ENCODE peak calls at places on chromosomes 12 and 14, in ten cellular contexts. One of them, this sample, is unnamed.
A peak's percentile ranks its signal among the peaks of the same experiment; 100 is the strongest.

GRCh38 chr12:100020370-100020769 is 35.6 kb upstream of the ANKS1B start:
- DNase-seq in GM12865: no peak
- DNase-seq in nephron progenitor cell: no peak
- DNase-seq in fibroblast of mammary gland: peak; percentile 21
- DNase-seq in cardiac muscle cell: no peak
- DNase-seq in right atrium auricular region: no peak
- DNase-seq in lung: no peak
- DNase-seq in heart left ventricle: no peak
- DNase-seq in IMR-90: peak; percentile 48
- DNase-seq in Calu3: no peak
- DNase-seq in this sample: no peak

GRCh38 chr14:105865266-105865903 is 339.0 kb downstream of the TMEM121 start:
- DNase-seq in GM12865: no peak
- DNase-seq in nephron progenitor cell: no peak
- DNase-seq in fibroblast of mammary gland: no peak
- DNase-seq in cardiac muscle cell: no peak
- DNase-seq in right atrium auricular region: no peak
- DNase-seq in lung: no peak
- DNase-seq in heart left ventricle: no peak
- DNase-seq in IMR-90: no peak
- DNase-seq in Calu3: no peak
- DNase-seq in this sample: peak; percentile 83

GRCh38 chr12:52577316-52577715 is 3.7 kb upstream of the KRT74 start:
- DNase-seq in GM12865: no peak
- DNase-seq in nephron progenitor cell: no peak
- DNase-seq in fibroblast of mammary gland: no peak
- DNase-seq in cardiac muscle cell: no peak
- DNase-seq in right atrium auricular region: no peak
- DNase-seq in lung: no peak
- DNase-seq in heart left ventricle: no peak
- DNase-seq in IMR-90: no peak
- DNase-seq in Calu3: no peak
- DNase-seq in this sample: no peak

GRCh38 chr12:85713368-85713767 is 122.8 kb downstream of the RASSF9 start:
- DNase-seq in GM12865: no peak
- DNase-seq in nephron progenitor cell: no peak
- DNase-seq in fibroblast of mammary gland: peak; percentile 66
- DNase-seq in cardiac muscle cell: no peak
- DNase-seq in right atrium auricular region: no peak
- DNase-seq in lung: no peak
- DNase-seq in heart left ventricle: no peak
- DNase-seq in IMR-90: no peak
- DNase-seq in Calu3: no peak
- DNase-seq in this sample: no peak

GRCh38 chr14:89108608-89109007 is 284.2 kb downstream of the TTC8 start:
- DNase-seq in GM12865: no peak
- DNase-seq in nephron progenitor cell: no peak
- DNase-seq in fibroblast of mammary gland: no peak
- DNase-seq in cardiac muscle cell: no peak
- DNase-seq in right atrium auricular region: no peak
- DNase-seq in lung: no peak
- DNase-seq in heart left ventricle: no peak
- DNase-seq in IMR-90: no peak
- DNase-seq in Calu3: no peak
- DNase-seq in this sample: no peak

GRCh38 chr12:38477341-38478090 is 160.9 kb downstream of the ALG10B start:
- DNase-seq in GM12865: no peak
- DNase-seq in nephron progenitor cell: no peak
- DNase-seq in fibroblast of mammary gland: no peak
- DNase-seq in cardiac muscle cell: no peak
- DNase-seq in right atrium auricular region: no peak
- DNase-seq in lung: no peak
- DNase-seq in heart left ventricle: no peak
- DNase-seq in IMR-90: no peak
- DNase-seq in Calu3: no peak
- DNase-seq in this sample: no peak

GRCh38 chr14:77882098-77882497 is 82.2 kb downstream of the ADCK1 start:
- DNase-seq in GM12865: no peak
- DNase-seq in nephron progenitor cell: no peak
- DNase-seq in fibroblast of mammary gland: no peak
- DNase-seq in cardiac muscle cell: peak; percentile 37
- DNase-seq in right atrium auricular region: no peak
- DNase-seq in lung: no peak
- DNase-seq in heart left ventricle: peak; percentile 51
- DNase-seq in IMR-90: no peak
- DNase-seq in Calu3: peak; percentile 19
- DNase-seq in this sample: no peak

GRCh38 chr12:119692410-119692809 is 24.5 kb downstream of the PRKAB1 start:
- DNase-seq in GM12865: no peak
- DNase-seq in nephron progenitor cell: no peak
- DNase-seq in fibroblast of mammary gland: peak; percentile 38
- DNase-seq in cardiac muscle cell: no peak
- DNase-seq in right atrium auricular region: no peak
- DNase-seq in lung: no peak
- DNase-seq in heart left ventricle: no peak
- DNase-seq in IMR-90: peak; percentile 16
- DNase-seq in Calu3: no peak
- DNase-seq in this sample: no peak

GRCh38 chr14:51488569-51489220 is 163.0 kb upstream of the FRMD6 start:
- DNase-seq in GM12865: no peak
- DNase-seq in nephron progenitor cell: no peak
- DNase-seq in fibroblast of mammary gland: no peak
- DNase-seq in cardiac muscle cell: no peak
- DNase-seq in right atrium auricular region: no peak
- DNase-seq in lung: no peak
- DNase-seq in heart left ventricle: no peak
- DNase-seq in IMR-90: peak; percentile 31
- DNase-seq in Calu3: no peak
- DNase-seq in this sample: no peak

GRCh38 chr14:45400509-45400908 is 147.5 kb upstream of the MIS18BP1 start:
- DNase-seq in GM12865: no peak
- DNase-seq in nephron progenitor cell: no peak
- DNase-seq in fibroblast of mammary gland: no peak
- DNase-seq in cardiac muscle cell: no peak
- DNase-seq in right atrium auricular region: no peak
- DNase-seq in lung: no peak
- DNase-seq in heart left ventricle: no peak
- DNase-seq in IMR-90: no peak
- DNase-seq in Calu3: no peak
- DNase-seq in this sample: no peak

GRCh38 chr12:131740626-131741025 is 29.7 kb downstream of the SFSWAP start:
- DNase-seq in GM12865: no peak
- DNase-seq in nephron progenitor cell: no peak
- DNase-seq in fibroblast of mammary gland: no peak
- DNase-seq in cardiac muscle cell: no peak
- DNase-seq in right atrium auricular region: no peak
- DNase-seq in lung: no peak
- DNase-seq in heart left ventricle: no peak
- DNase-seq in IMR-90: no peak
- DNase-seq in Calu3: no peak
- DNase-seq in this sample: peak; percentile 36

GRCh38 chr12:45989277-45989856 is 1.0 kb downstream of the SCAF11 start:
- DNase-seq in GM12865: peak; percentile 79
- DNase-seq in nephron progenitor cell: no peak
- DNase-seq in fibroblast of mammary gland: peak; percentile 48
- DNase-seq in cardiac muscle cell: peak; percentile 80
- DNase-seq in right atrium auricular region: no peak
- DNase-seq in lung: peak; percentile 76
- DNase-seq in heart left ventricle: no peak
- DNase-seq in IMR-90: peak; percentile 26
- DNase-seq in Calu3: no peak
- DNase-seq in this sample: no peak

GRCh38 chr14:63551338-63551737 is 8.2 kb upstream of the PPP2R5E start:
- DNase-seq in GM12865: no peak
- DNase-seq in nephron progenitor cell: no peak
- DNase-seq in fibroblast of mammary gland: peak; percentile 78
- DNase-seq in cardiac muscle cell: no peak
- DNase-seq in right atrium auricular region: no peak
- DNase-seq in lung: no peak
- DNase-seq in heart left ventricle: no peak
- DNase-seq in IMR-90: peak; percentile 69
- DNase-seq in Calu3: no peak
- DNase-seq in this sample: peak; percentile 8

GRCh38 chr12:1375323-1375722 is 219.1 kb downstream of the FBXL14 start:
- DNase-seq in GM12865: no peak
- DNase-seq in nephron progenitor cell: no peak
- DNase-seq in fibroblast of mammary gland: no peak
- DNase-seq in cardiac muscle cell: no peak
- DNase-seq in right atrium auricular region: no peak
- DNase-seq in lung: no peak
- DNase-seq in heart left ventricle: no peak
- DNase-seq in IMR-90: no peak
- DNase-seq in Calu3: no peak
- DNase-seq in this sample: no peak

GRCh38 chr14:99889268-99889667 is 96.1 kb downstream of the EML1 start:
- DNase-seq in GM12865: no peak
- DNase-seq in nephron progenitor cell: no peak
- DNase-seq in fibroblast of mammary gland: no peak
- DNase-seq in cardiac muscle cell: no peak
- DNase-seq in right atrium auricular region: no peak
- DNase-seq in lung: no peak
- DNase-seq in heart left ventricle: no peak
- DNase-seq in IMR-90: no peak
- DNase-seq in Calu3: no peak
- DNase-seq in this sample: no peak

GRCh38 chr12:67661311-67662011 is 12.9 kb downstream of the DYRK2 start:
- DNase-seq in GM12865: no peak
- DNase-seq in nephron progenitor cell: no peak
- DNase-seq in fibroblast of mammary gland: peak; percentile 87
- DNase-seq in cardiac muscle cell: no peak
- DNase-seq in right atrium auricular region: no peak
- DNase-seq in lung: no peak
- DNase-seq in heart left ventricle: no peak
- DNase-seq in IMR-90: peak; percentile 87
- DNase-seq in Calu3: no peak
- DNase-seq in this sample: no peak

GRCh38 chr14:106879241-106879640 is 1352.9 kb downstream of the TMEM121 start:
- DNase-seq in GM12865: peak; percentile 89
- DNase-seq in nephron progenitor cell: no peak
- DNase-seq in fibroblast of mammary gland: peak; percentile 11
- DNase-seq in cardiac muscle cell: no peak
- DNase-seq in right atrium auricular region: no peak
- DNase-seq in lung: no peak
- DNase-seq in heart left ventricle: no peak
- DNase-seq in IMR-90: no peak
- DNase-seq in Calu3: peak; percentile 88
- DNase-seq in this sample: peak; percentile 83
- TF ChIP-seq CTCF in GM12865: peak; percentile 93
- TF ChIP-seq CTCF in nephron progenitor cell: no peak
- TF ChIP-seq CTCF in fibroblast of mammary gland: peak; percentile 18
- TF ChIP-seq CTCF in cardiac muscle cell: no peak
- TF ChIP-seq CTCF in right atrium auricular region: peak; percentile 39
- TF ChIP-seq CTCF in lung: no peak
- TF ChIP-seq CTCF in heart left ventricle: peak; percentile 28
- TF ChIP-seq CTCF in IMR-90: peak; percentile 15
- TF ChIP-seq CTCF in Calu3: peak; percentile 86
- TF ChIP-seq CTCF in this sample: no peak

GRCh38 chr12:116141110-116141832 is 136.2 kb downstream of the MED13L start:
- DNase-seq in GM12865: no peak
- DNase-seq in nephron progenitor cell: no peak
- DNase-seq in fibroblast of mammary gland: no peak
- DNase-seq in cardiac muscle cell: no peak
- DNase-seq in right atrium auricular region: no peak
- DNase-seq in lung: no peak
- DNase-seq in heart left ventricle: no peak
- DNase-seq in IMR-90: no peak
- DNase-seq in Calu3: no peak
- DNase-seq in this sample: no peak
- TF ChIP-seq CTCF in GM12865: peak; percentile 8
- TF ChIP-seq CTCF in nephron progenitor cell: no peak
- TF ChIP-seq CTCF in fibroblast of mammary gland: peak; percentile 15
- TF ChIP-seq CTCF in cardiac muscle cell: no peak
- TF ChIP-seq CTCF in right atrium auricular region: peak; percentile 43
- TF ChIP-seq CTCF in lung: no peak
- TF ChIP-seq CTCF in heart left ventricle: peak; percentile 11
- TF ChIP-seq CTCF in IMR-90: peak; percentile 31
- TF ChIP-seq CTCF in Calu3: no peak
- TF ChIP-seq CTCF in this sample: peak; percentile 51

GRCh38 chr14:53861781-53862180 is 94.8 kb downstream of the BMP4 start:
- DNase-seq in GM12865: no peak
- DNase-seq in nephron progenitor cell: no peak
- DNase-seq in fibroblast of mammary gland: no peak
- DNase-seq in cardiac muscle cell: no peak
- DNase-seq in right atrium auricular region: no peak
- DNase-seq in lung: no peak
- DNase-seq in heart left ventricle: no peak
- DNase-seq in IMR-90: no peak
- DNase-seq in Calu3: no peak
- DNase-seq in this sample: no peak

GRCh38 chr14:53870997-53871396 is 85.6 kb downstream of the BMP4 start:
- DNase-seq in GM12865: no peak
- DNase-seq in nephron progenitor cell: no peak
- DNase-seq in fibroblast of mammary gland: no peak
- DNase-seq in cardiac muscle cell: no peak
- DNase-seq in right atrium auricular region: no peak
- DNase-seq in lung: no peak
- DNase-seq in heart left ventricle: no peak
- DNase-seq in IMR-90: no peak
- DNase-seq in Calu3: no peak
- DNase-seq in this sample: no peak

DNA sequence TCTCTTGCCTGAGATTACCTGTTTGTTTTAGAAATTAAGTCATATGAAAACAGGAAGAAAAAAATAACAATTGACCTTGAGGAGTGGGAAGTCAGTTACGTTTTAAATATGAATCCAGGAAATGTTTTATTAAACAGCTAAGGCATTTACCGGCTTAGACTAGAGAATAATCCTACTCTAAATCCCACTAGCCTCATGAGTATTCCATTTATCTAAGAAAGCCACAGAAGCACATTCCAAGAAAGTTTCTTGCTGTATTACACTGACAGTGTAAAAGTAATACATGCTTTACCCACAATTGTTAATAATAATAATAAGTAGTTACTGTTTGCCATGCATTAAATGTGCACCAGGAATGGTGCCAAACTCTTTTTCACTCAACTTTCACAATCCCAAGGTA is 90.9 kb downstream of the BMP4 start:
- DNase-seq in GM12865: no peak
- DNase-seq in nephron progenitor cell: no peak
- DNase-seq in fibroblast of mammary gland: no peak
- DNase-seq in cardiac muscle cell: no peak
- DNase-seq in right atrium auricular region: no peak
- DNase-seq in lung: no peak
- DNase-seq in heart left ventricle: no peak
- DNase-seq in IMR-90: no peak
- DNase-seq in Calu3: no peak
- DNase-seq in this sample: no peak
- TF ChIP-seq CTCF in GM12865: no peak
- TF ChIP-seq CTCF in nephron progenitor cell: no peak
- TF ChIP-seq CTCF in fibroblast of mammary gland: no peak
- TF ChIP-seq CTCF in cardiac muscle cell: no peak
- TF ChIP-seq CTCF in right atrium auricular region: no peak
- TF ChIP-seq CTCF in lung: no peak
- TF ChIP-seq CTCF in heart left ventricle: no peak
- TF ChIP-seq CTCF in IMR-90: no peak
- TF ChIP-seq CTCF in Calu3: no peak
- TF ChIP-seq CTCF in this sample: no peak

DNA sequence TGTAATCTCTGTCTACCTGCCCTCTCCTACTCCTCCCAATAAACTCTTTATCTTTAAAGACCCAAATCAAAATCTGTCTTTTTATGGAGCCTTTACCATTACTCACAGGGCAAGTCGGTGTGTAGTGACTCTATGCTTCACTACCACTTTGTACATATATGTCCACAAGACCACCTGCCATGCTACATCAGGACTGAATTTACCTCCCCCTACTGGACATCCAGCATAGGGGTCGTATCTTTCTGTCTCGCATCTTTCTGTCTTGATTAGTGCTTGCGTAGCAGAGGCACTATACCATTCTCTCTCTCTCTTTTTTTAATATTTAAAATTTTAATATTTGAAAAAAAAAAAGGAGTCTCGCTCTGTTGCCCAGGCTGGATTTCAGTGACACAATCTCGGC is 587.5 kb downstream of the SOX5 start:
- DNase-seq in GM12865: no peak
- DNase-seq in nephron progenitor cell: no peak
- DNase-seq in fibroblast of mammary gland: no peak
- DNase-seq in cardiac muscle cell: no peak
- DNase-seq in right atrium auricular region: no peak
- DNase-seq in lung: no peak
- DNase-seq in heart left ventricle: no peak
- DNase-seq in IMR-90: no peak
- DNase-seq in Calu3: no peak
- DNase-seq in this sample: no peak
- TF ChIP-seq CTCF in GM12865: no peak
- TF ChIP-seq CTCF in nephron progenitor cell: no peak
- TF ChIP-seq CTCF in fibroblast of mammary gland: no peak
- TF ChIP-seq CTCF in cardiac muscle cell: no peak
- TF ChIP-seq CTCF in right atrium auricular region: no peak
- TF ChIP-seq CTCF in lung: no peak
- TF ChIP-seq CTCF in heart left ventricle: no peak
- TF ChIP-seq CTCF in IMR-90: no peak
- TF ChIP-seq CTCF in Calu3: no peak
- TF ChIP-seq CTCF in this sample: no peak

This sample was measured in osteocyte.